ENCODE peak calls at places on chromosomes 1 and 21, in four cellular contexts. U is stimulated activated CD8-positive, alpha-beta memory T cell treated with anti-CD3 and anti-CD28 coated beads, Interleukin-12 subunit alpha, Interleukin-12 subunit beta, amount 100 ng/mL, for 1 hour; S is fibroblast of pulmonary artery; Z is brain microvascular endothelial cell. X is an unnamed sample.

GRCh38 chr1:220879509-220880366 is 495 bp downstream of the HLX start:
- DNase-seq in U (no peak), Z (no peak), S (peak; percentile 47), X (no peak)

GRCh38 chr21:27333091-27333490 is 366.2 kb upstream of the ADAMTS5 start:
- DNase-seq in S (no peak), Z (no peak), U (no peak), X (no peak)

GRCh38 chr1:10643607-10644306 is 152.7 kb downstream of the CASZ1 start:
- DNase-seq in U (no peak), S (no peak), Z (no peak), X (no peak)

GRCh38 chr1:184745929-184746583 is 8.6 kb downstream of the EDEM3 start:
- DNase-seq in U (no peak), S (peak; percentile 28), Z (no peak), X (no peak)

GRCh38 chr21:32411366-32412161 is 942 bp upstream of the EVA1C start:
- DNase-seq in U (peak; percentile 30), S (peak; percentile 85), Z (no peak), X (peak; percentile 93)

GRCh38 chr1:47175227-47175934 is 14.5 kb downstream of the PDZK1IP1 start:
- DNase-seq in Z (peak; percentile 79), S (peak; percentile 78), U (peak; percentile 15), X (peak; percentile 80)

GRCh38 chr1:3717715-3718601 is 34.3 kb upstream of the CCDC27 start:
- DNase-seq in S (no peak), Z (no peak), U (no peak), X (peak; percentile 43)

GRCh38 chr1:205286335-205286950 is 35.1 kb downstream of the NUAK2 start:
- DNase-seq in S (no peak), Z (peak; percentile 65), U (no peak), X (no peak)

GRCh38 chr1:91583326-91583755 is 82.7 kb downstream of the CDC7 start:
- DNase-seq in U (no peak), Z (peak; percentile 30), S (peak; percentile 23), X (no peak)

GRCh38 chr1:94543893-94544635 is 2.5 kb upstream of the F3 start:
- DNase-seq in S (peak; percentile 74), U (no peak), Z (peak; percentile 42), X (no peak)

GRCh38 chr1:98557808-98558390 is 103.6 kb upstream of the SNX7 start:
- DNase-seq in S (peak; percentile 7), Z (no peak), U (no peak), X (peak; percentile 42)

GRCh38 chr1:207070811-207071210 is 17.7 kb downstream of the PFKFB2 start:
- DNase-seq in U (no peak), Z (no peak), S (no peak), X (no peak)

GRCh38 chr1:210373878-210374599 is 45.3 kb downstream of the HHAT start:
- DNase-seq in S (peak; percentile 89), U (peak; percentile 21), Z (peak; percentile 95), X (peak; percentile 87)

GRCh38 chr1:93200086-93200620 is 19.6 kb downstream of the CCDC18 start:
- DNase-seq in U (no peak), S (no peak), Z (no peak), X (no peak)

GRCh38 chr1:180720753-180721152 is 88.9 kb downstream of the XPR1 start:
- DNase-seq in U (no peak), S (no peak), Z (peak; percentile 16), X (no peak)

GRCh38 chr1:196043268-196043667 is 565.0 kb downstream of the KCNT2 start:
- DNase-seq in Z (no peak), U (no peak), S (no peak), X (no peak)

GRCh38 chr1:181541458-181541857 is 58.1 kb downstream of the CACNA1E start:
- DNase-seq in S (no peak), Z (no peak), U (no peak), X (no peak)

GRCh38 chr1:26044971-26045711 is 777 bp downstream of the SLC30A2 start:
- DNase-seq in U (no peak), Z (no peak), S (no peak), X (no peak)

GRCh38 chr1:172547071-172547470 is 14.1 kb downstream of the SUCO start:
- DNase-seq in Z (no peak), U (no peak), S (no peak), X (no peak)

GRCh38 chr1:17594690-17595601 is 55.4 kb downstream of the ARHGEF10L start:
- DNase-seq in S (peak; percentile 40), U (no peak), Z (no peak), X (no peak)

GRCh38 chr1:156511656-156512055 is 11.1 kb upstream of the MEF2D start:
- DNase-seq in U (no peak), S (no peak), Z (no peak), X (no peak)

GRCh38 chr21:34126269-34126668 is 52.9 kb downstream of the MRPS6 start:
- DNase-seq in Z (no peak), U (no peak), S (no peak), X (no peak)

GRCh38 chr21:34819357-34819999 is 150.7 kb downstream of the CLIC6 start:
- DNase-seq in Z (no peak), S (no peak), U (no peak), X (no peak)

GRCh38 chr1:66350001-66350547 is 183.9 kb upstream of the SGIP1 start:
- DNase-seq in U (no peak), Z (no peak), S (peak; percentile 52), X (peak; percentile 40)

GRCh38 chr1:223765036-223765718 is 52.8 kb downstream of the CAPN2 start:
- DNase-seq in U (no peak), S (peak; percentile 24), Z (peak; percentile 52), X (peak; percentile 90)

GRCh38 chr21:42351626-42352432 is 1.0 kb upstream of the TFF2 start:
- DNase-seq in U (no peak), S (no peak), Z (no peak), X (no peak)

GRCh38 chr1:83581747-83582146 is 417.2 kb downstream of the TTLL7 start:
- DNase-seq in Z (no peak), U (no peak), S (no peak), X (no peak)